ENCODE peak calls at places on chromosomes 12 and 14, in eight cellular contexts. F is GM12878, V is K562, L is HepG2, R is H1, K is A549, O is HCT116, X is IMR-90. S is an unnamed sample.

GRCh38 chr12:93378373-93379310 is 917 bp downstream of the NUDT4 start:
- DNase-seq in F (no peak), V (peak), L (no peak), R (peak), K (peak), O (no peak), X (peak), S (peak)

GRCh38 chr14:105944632-105945610 is 418.5 kb downstream of the TMEM121 start:
- DNase-seq in F (no peak), V (peak), L (peak), R (peak), K (peak), O (peak), X (no peak), S (peak)

GRCh38 chr14:20671597-20672283 is 12.6 kb upstream of the RNASE4 start:
- DNase-seq in F (no peak), V (no peak), L (peak), R (no peak), K (peak), O (no peak), X (peak), S (no peak)

GRCh38 chr12:27337376-27337775 is 4.7 kb downstream of the BMAL2 start:
- DNase-seq in F (no peak), V (no peak), L (peak), R (no peak), K (no peak), O (no peak), X (no peak), S (no peak)

GRCh38 chr12:127133675-127134335 is 1133.2 kb upstream of the TMEM132C start:
- DNase-seq in F (no peak), V (no peak), L (no peak), R (peak), K (no peak), O (no peak), X (no peak), S (no peak)

GRCh38 chr14:22460461-22461195 is 128.4 kb downstream of the DAD1 start:
- DNase-seq in F (no peak), V (peak), L (no peak), R (no peak), K (no peak), O (no peak), X (peak), S (no peak)

GRCh38 chr14:44889600-44890479 is 71.9 kb downstream of the KLHL28 start:
- DNase-seq in F (no peak), V (no peak), L (no peak), R (no peak), K (no peak), O (no peak), X (no peak), S (no peak)

GRCh38 chr12:62802981-62803380 is 132.0 kb downstream of the PPM1H start:
- DNase-seq in F (no peak), V (no peak), L (no peak), R (no peak), K (no peak), O (no peak), X (peak), S (no peak)

GRCh38 chr12:49537231-49537708 is 1.6 kb upstream of the KCNH3 start:
- DNase-seq in F (no peak), V (no peak), L (no peak), R (no peak), K (no peak), O (no peak), X (no peak), S (no peak)

GRCh38 chr14:81991998-81992397 is 458.3 kb upstream of the SEL1L start:
- DNase-seq in F (no peak), V (no peak), L (no peak), R (no peak), K (no peak), O (no peak), X (no peak), S (no peak)

GRCh38 chr14:81302613-81303012 is 81.9 kb upstream of the GTF2A1 start:
- DNase-seq in F (no peak), V (no peak), L (peak), R (no peak), K (peak), O (peak), X (no peak), S (no peak)

DNA sequence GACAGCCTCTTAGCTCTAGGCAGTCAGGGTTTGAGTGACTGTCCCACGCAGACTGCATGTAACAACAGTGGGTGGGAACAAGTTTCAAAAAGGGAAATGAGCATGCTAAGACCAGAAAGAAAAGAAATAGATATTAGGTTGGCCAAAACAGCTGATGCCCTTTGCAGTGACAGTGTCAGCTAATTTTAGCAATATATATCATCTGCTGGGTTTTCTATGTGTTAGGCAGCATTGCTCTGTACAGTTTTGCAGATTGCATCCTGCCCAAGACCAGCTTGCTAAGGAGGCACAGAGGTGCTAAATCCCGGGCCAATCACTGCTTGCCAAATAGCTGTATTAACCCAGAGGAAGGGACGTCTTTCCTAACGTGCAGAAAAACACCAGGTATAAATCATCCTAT is 541.9 kb upstream of the TBX3 start:
- DNase-seq in F (no peak), V (no peak), L (no peak), R (no peak), K (no peak), O (no peak), X (no peak), S (no peak)
- TF ChIP-seq RAD21 in F (no peak), V (no peak), L (no peak), R (no peak), K (no peak), O (no peak), X (no peak), S (no peak)

GRCh38 chr14:50089213-50089612 is 27.2 kb downstream of the VCPKMT start:
- DNase-seq in F (no peak), V (no peak), L (no peak), R (no peak), K (no peak), O (no peak), X (no peak), S (no peak)
- TF ChIP-seq RAD21 in F (no peak), V (no peak), L (no peak), R (no peak), K (no peak), O (no peak), X (no peak), S (no peak)

DNA sequence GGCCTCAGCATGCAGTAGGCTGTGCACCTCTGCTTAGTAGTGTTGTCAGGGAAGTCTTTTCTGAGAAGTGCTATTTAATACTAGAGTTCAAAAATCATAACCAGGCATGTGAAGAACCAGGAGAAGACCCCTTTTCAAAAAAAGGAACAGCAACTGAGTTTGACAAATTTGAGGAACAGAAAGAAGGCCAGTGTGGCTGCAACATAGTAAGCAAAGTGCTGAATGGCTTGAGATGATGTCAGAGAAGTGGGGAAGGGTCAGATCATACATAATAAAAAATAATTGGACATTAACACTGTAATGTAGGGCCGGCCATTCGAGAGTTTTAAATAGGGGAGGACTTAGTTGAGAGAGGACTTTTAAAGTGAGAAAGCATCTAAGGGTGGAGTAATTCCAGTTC is 11.1 kb upstream of the CNTN1 start:
- DNase-seq in F (no peak), V (no peak), L (no peak), R (no peak), K (no peak), O (no peak), X (no peak), S (no peak)
- TF ChIP-seq RAD21 in F (no peak), V (no peak), L (no peak), R (no peak), K (no peak), O (no peak), X (no peak), S (no peak)

GRCh38 chr14:67562025-67562775 is 29.1 kb downstream of the PLEKHH1 start:
- DNase-seq in F (no peak), V (no peak), L (no peak), R (no peak), K (no peak), O (no peak), X (no peak), S (no peak)
- TF ChIP-seq RAD21 in F (no peak), V (no peak), L (no peak), R (no peak), K (no peak), O (no peak), X (no peak), S (no peak)

GRCh38 chr14:26992403-26993115 is 394.7 kb upstream of the NOVA1 start:
- DNase-seq in F (no peak), V (no peak), L (no peak), R (no peak), K (peak), O (no peak), X (no peak), S (no peak)

GRCh38 chr14:26984318-26985177 is 386.7 kb upstream of the NOVA1 start:
- DNase-seq in F (no peak), V (peak), L (peak), R (peak), K (peak), O (peak), X (peak), S (peak)

GRCh38 chr14:26993541-26993940 is 395.7 kb upstream of the NOVA1 start:
- DNase-seq in F (no peak), V (no peak), L (no peak), R (no peak), K (no peak), O (no peak), X (no peak), S (no peak)

GRCh38 chr14:26982071-26982470 is 384.2 kb upstream of the NOVA1 start:
- DNase-seq in F (no peak), V (no peak), L (no peak), R (no peak), K (no peak), O (no peak), X (no peak), S (no peak)

GRCh38 chr14:26987734-26988363 is 390.0 kb upstream of the NOVA1 start:
- DNase-seq in F (no peak), V (no peak), L (no peak), R (no peak), K (no peak), O (no peak), X (no peak), S (no peak)
- TF ChIP-seq RAD21 in F (no peak), V (no peak), L (no peak), R (no peak), K (no peak), O (no peak), X (no peak), S (no peak)

GRCh38 chr12:112848972-112849371 is 57.4 kb downstream of the RPH3A start:
- DNase-seq in F (no peak), V (no peak), L (no peak), R (no peak), K (no peak), O (no peak), X (no peak), S (peak)
- TF ChIP-seq RAD21 in F (no peak), V (no peak), L (no peak), R (no peak), K (no peak), O (no peak), X (no peak), S (no peak)

GRCh38 chr12:75892779-75893408 is 138.7 kb downstream of the PHLDA1 start:
- DNase-seq in F (no peak), V (peak), L (no peak), R (no peak), K (no peak), O (no peak), X (peak), S (no peak)
- TF ChIP-seq RAD21 in F (no peak), V (peak), L (no peak), R (no peak), K (no peak), O (no peak), X (no peak), S (no peak)

GRCh38 chr14:37594916-37595808 is at the start of the genes FOXA1 and TTC6:
- DNase-seq in F (no peak), V (peak), L (peak), R (peak), K (peak), O (peak), X (peak), S (peak)
- TF ChIP-seq RAD21 in F (no peak), V (no peak), L (no peak), R (no peak), K (no peak), O (no peak), X (no peak), S (no peak)